ENCODE peak calls at places on chromosomes 7 and 10, in seven cellular contexts. H is fibroblast of lung; V is GM23248; G is naive thymus-derived CD4-positive, alpha-beta T cell; W is Peyer's patch; O is OCI-LY7; S is heart left ventricle. C is an unnamed sample.

GRCh38 chr10:30464675-30465074 is 30.7 kb downstream of the MAP3K8 start:
- DNase-seq in H (no peak), V (no peak), G (no peak), W (no peak), O (no peak), S (no peak), C (no peak)

GRCh38 chr7:50446542-50446960 is 3.6 kb downstream of the FIGNL1 start:
- DNase-seq in H (peak; percentile 96), V (peak; percentile 82), G (no peak), W (no peak), O (no peak), S (no peak), C (no peak)

GRCh38 chr7:102098986-102099385 is 187.7 kb upstream of the SH2B2 start:
- DNase-seq in H (no peak), V (no peak), G (no peak), W (no peak), O (no peak), S (no peak), C (no peak)

GRCh38 chr7:128361463-128362441 is at the start of gene PRRT4:
- DNase-seq in H (no peak), V (peak; percentile 60), G (peak; percentile 68), W (no peak), O (no peak), S (peak; percentile 44), C (peak; percentile 44)

GRCh38 chr10:48363617-48364355 is 57.3 kb downstream of the MAPK8 start:
- DNase-seq in H (peak; percentile 65), V (peak; percentile 81), G (peak; percentile 38), W (peak; percentile 48), O (peak; percentile 55), S (peak; percentile 24), C (no peak)

GRCh38 chr10:77304192-77304591 is 333.4 kb downstream of the KCNMA1 start:
- DNase-seq in H (no peak), V (no peak), G (no peak), W (no peak), O (no peak), S (no peak), C (no peak)

GRCh38 chr7:126803060-126803665 is 449.6 kb downstream of the GRM8 start:
- DNase-seq in H (peak; percentile 63), V (peak; percentile 74), G (peak; percentile 21), W (peak; percentile 60), O (peak; percentile 65), S (no peak), C (peak; percentile 15)

GRCh38 chr7:46383605-46384004 is 462.5 kb upstream of the IGFBP3 start:
- DNase-seq in H (peak; percentile 78), V (peak; percentile 69), G (no peak), W (no peak), O (no peak), S (no peak), C (no peak)

GRCh38 chr7:112521942-112522341 is 41.2 kb downstream of the LSMEM1 start:
- DNase-seq in H (no peak), V (no peak), G (no peak), W (no peak), O (no peak), S (no peak), C (no peak)

GRCh38 chr10:133307776-133308430 is 769 bp downstream of the TUBGCP2 start:
- DNase-seq in H (peak; percentile 57), V (peak; percentile 87), G (peak; percentile 92), W (peak; percentile 96), O (peak; percentile 86), S (peak; percentile 59), C (peak; percentile 90)

GRCh38 chr10:95330966-95331453 is 40.2 kb upstream of the PDLIM1 start:
- DNase-seq in H (peak; percentile 44), V (no peak), G (no peak), W (no peak), O (no peak), S (no peak), C (no peak)

GRCh38 chr7:116075351-116076145 is 45.0 kb upstream of the TFEC start:
- DNase-seq in H (peak; percentile 14), V (no peak), G (no peak), W (no peak), O (no peak), S (no peak), C (no peak)

GRCh38 chr7:134533288-134533771 is 6.0 kb downstream of the AKR1B10 start:
- DNase-seq in H (peak; percentile 29), V (peak; percentile 4), G (no peak), W (no peak), O (no peak), S (no peak), C (no peak)

GRCh38 chr7:51350195-51350896 is 33.7 kb upstream of the COBL start:
- DNase-seq in H (peak; percentile 11), V (no peak), G (no peak), W (no peak), O (no peak), S (no peak), C (no peak)

GRCh38 chr7:946256-946996 is 8.1 kb downstream of the ADAP1 start:
- DNase-seq in H (no peak), V (no peak), G (no peak), W (peak; percentile 79), O (no peak), S (no peak), C (no peak)

GRCh38 chr10:6987536-6987945 is 407.5 kb upstream of the PRKCQ start:
- DNase-seq in H (no peak), V (no peak), G (no peak), W (no peak), O (no peak), S (no peak), C (no peak)

DNA sequence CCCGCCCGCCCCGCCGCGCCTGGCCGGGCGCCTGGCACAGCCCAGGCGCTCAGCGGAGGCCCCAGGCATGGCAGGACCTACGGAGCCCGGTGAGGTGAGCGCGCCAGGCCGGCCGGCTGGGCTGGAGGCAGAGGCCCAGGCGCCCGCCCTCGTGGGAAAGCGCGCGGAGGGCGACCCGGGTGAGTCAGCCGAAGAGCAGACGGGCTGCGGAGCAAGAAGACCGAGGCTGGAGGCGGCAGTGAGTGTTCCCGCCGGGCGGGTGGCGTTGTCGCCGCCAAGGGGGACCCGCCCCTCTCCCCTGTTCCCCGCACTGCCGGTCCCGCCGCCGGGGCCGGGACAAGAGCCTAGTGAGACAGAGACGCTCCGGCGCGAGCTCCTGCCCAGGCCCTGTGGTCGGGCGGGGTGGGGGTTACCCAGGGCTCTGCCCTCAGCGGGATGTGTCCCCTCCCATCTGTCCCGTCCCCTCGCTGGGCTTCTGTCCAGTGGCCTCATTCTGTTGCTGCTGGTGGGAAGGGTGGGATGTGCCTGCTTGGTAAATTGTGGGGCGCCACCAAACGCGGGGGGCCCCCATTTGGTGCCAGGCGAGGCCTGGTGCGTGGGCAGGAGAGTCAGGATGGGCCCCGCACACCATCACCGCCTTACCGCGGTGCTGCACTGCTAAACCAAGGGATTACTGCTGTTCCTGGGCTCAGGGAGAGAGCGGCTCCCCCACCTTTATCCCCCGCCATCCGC is 17.0 kb upstream of the NODAL start:
- DNase-seq in H (peak; percentile 82), V (peak; percentile 96), G (no peak), W (peak; percentile 63), O (no peak), S (peak; percentile 73), C (no peak)
- H3K4me3 ChIP-seq in H (no peak overlapping the region), V (peak overlapping the region; percentile 52), G (no peak overlapping the region), W (no peak overlapping the region), O (no peak overlapping the region), S (peak overlapping the region; percentile 60), C (no peak overlapping the region)

DNA sequence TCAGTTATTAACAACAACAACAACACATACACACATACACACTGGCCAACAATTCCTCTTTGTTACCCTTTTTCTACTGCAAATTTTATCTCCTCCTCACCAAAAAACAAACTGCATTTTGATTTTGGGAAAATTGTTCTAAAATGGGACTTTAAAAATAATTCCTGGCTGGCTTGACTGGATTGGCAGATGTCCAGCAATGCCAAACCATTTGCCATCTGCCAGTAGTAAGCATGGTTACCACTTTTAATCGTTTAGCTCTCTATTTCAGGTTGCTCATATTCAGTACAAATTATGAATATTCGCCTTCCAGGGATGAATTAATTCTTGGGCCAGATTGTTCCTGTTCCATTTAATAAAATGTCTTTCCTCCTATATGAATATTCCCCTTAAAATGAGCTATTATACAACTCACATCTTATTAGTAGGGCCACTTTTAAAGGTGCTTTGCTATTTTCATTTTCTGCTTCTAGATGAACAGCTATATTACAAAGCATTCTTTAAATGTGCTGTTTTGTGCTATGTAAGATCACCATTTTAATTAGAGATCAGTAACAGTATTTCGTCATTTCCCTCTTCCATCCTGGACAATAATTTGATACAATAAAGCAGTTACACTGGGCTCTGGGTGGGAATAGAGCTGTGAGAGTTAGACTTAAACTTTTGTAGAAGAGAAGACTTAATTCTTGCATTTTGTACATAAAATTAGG is 35.6 kb downstream of the SMNDC1 start:
- DNase-seq in H (no peak), V (no peak), G (no peak), W (no peak), O (no peak), S (no peak), C (no peak)
- H3K4me1 ChIP-seq in H (no peaks in the 10 kb centered on the region), V (peaks cover 9% of the 10 kb centered on the region), G (peaks cover 19% of the 10 kb centered on the region), W (peaks cover 12% of the 10 kb centered on the region), O (peaks cover 22% of the 10 kb centered on the region), S (peaks cover 78% of the 10 kb centered on the region), C (peaks cover 13% of the 10 kb centered on the region)

DNA sequence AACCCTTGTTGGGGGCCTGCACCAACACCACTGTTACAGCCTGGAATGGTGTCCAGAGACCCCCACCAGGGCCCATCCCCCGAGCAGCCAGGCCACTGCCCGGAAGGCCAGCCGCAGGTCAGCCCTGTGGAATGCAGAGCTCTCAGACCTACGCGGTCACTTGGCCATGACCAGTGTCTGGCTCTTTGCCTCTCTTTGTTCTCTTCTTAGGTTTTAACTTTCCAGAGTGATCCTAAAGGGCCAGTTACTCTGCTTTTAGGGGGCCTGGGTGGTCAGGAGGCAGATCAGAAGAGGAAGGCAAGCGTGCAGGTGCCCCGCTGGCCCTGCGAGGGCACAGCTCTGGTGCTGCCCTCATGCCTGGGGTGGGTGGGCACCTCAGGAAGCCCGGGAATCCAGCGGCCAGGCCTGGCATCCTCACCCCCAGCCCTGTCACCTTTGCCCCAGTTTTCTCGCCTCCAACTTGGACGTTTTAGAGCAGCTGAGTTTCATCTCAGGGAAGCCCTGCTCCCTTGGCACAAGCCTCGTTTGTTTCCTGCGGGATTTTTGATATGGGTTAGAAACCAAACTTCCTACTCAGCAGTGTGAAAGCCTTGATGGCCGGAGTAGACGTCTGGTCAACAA is 62.5 kb upstream of the CHST15 start:
- DNase-seq in H (peak; percentile 78), V (peak; percentile 15), G (no peak), W (peak; percentile 36), O (no peak), S (no peak), C (no peak)
- H3K27ac ChIP-seq in H (peak overlapping the region; percentile 43), V (no peak overlapping the region), G (no peak overlapping the region), W (peak overlapping the region; percentile 33), O (no peak overlapping the region), S (peak overlapping the region; percentile 52), C (no peak overlapping the region)

DNA sequence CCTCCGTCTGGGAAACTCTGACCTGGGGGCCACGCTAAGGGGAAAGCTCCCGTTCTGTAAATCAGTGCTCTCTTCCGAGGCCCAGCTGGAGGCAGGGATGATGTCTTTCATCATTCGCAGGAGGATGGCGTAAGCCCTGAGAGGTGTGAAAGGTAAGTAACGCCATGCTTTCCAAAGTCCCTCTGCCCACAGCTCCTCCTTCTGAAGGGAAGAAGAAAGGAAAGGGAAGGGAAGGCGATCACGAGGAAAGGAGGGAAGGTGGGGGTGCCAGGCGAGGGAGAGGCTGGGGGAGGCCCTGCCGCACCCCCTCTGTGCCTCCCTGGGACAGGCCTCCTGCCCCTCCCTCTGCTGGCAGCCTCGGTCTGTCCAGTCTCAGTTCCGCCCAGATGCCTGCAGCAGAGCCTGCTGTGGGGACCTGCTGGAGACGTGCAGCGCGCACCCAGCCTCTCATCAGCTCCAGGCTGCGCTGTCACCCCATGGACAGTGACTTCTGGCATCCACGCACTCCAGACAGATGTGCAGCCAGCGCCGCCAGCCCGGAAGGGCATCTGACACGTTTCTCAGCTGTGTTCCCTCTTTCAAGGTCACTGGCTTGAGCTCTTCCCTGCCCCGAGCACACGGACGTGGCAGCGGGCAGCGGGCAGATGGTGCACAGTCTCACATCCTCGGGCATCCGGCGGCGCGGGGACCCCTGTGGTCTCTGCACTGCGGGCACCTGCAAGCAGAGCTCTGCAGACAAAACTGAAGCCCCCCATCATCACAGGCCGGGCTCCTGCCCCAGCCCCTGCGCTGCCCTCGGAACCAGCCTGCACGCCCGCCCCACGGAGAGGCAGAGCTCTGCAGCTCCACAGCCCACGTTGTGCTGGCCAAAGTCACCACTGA is 60.6 kb downstream of the INSIG1 start:
- DNase-seq in H (no peak), V (peak; percentile 26), G (no peak), W (no peak), O (no peak), S (no peak), C (no peak)
- H3K4me3 ChIP-seq in H (no peak overlapping the region), V (peak overlapping the region; percentile 12), G (no peak overlapping the region), W (no peak overlapping the region), O (no peak overlapping the region), S (no peak overlapping the region), C (no peak overlapping the region)